ENCODE peak calls at places on chromosomes 1 and 21, in nine cellular contexts. Q is A549, T is heart right ventricle, N is left ventricle myocardium inferior, U is OCI-LY7, D is brain microvascular endothelial cell, I is AG10803, Y is hepatocyte, K is Peyer's patch. E is an unnamed sample.

GRCh38 chr1:24898152-24898908 is 31.7 kb downstream of the RUNX3 start:
- DNase-seq in T (peak), N (no peak), I (peak), Q (peak), Y (peak), U (peak), K (peak), D (peak), E (peak)

GRCh38 chr1:183956559-183957188 is 80.9 kb downstream of the COLGALT2 start:
- DNase-seq in T (no peak), K (peak), Q (no peak), U (peak), N (no peak), D (peak), Y (no peak), I (peak), E (peak)

GRCh38 chr1:30040081-30041019 is 683.0 kb downstream of the MATN1 start:
- DNase-seq in D (no peak), Q (no peak), N (no peak), Y (no peak), U (no peak), T (no peak), I (no peak), K (no peak), E (no peak)

GRCh38 chr1:208600456-208600855 is 356.3 kb upstream of the PLXNA2 start:
- DNase-seq in I (no peak), K (no peak), U (no peak), D (no peak), T (no peak), Y (no peak), Q (no peak), N (no peak), E (no peak)

GRCh38 chr21:44847261-44848056 is 26.0 kb downstream of the PTTG1IP start:
- DNase-seq in I (no peak), N (no peak), T (no peak), U (no peak), Y (no peak), Q (no peak), D (no peak), K (no peak), E (no peak)

GRCh38 chr1:181485276-181486097 is 2.2 kb downstream of the CACNA1E start:
- DNase-seq in D (no peak), Q (no peak), K (no peak), T (peak), N (no peak), Y (peak), I (no peak), U (no peak), E (no peak)

GRCh38 chr1:204723131-204723787 is 37.7 kb upstream of the LRRN2 start:
- DNase-seq in U (no peak), Q (no peak), N (no peak), T (no peak), D (no peak), I (no peak), K (no peak), Y (no peak), E (no peak)

GRCh38 chr1:222711319-222712252 is 705 bp downstream of the AIDA start:
- DNase-seq in K (peak), N (peak), T (peak), U (peak), Q (peak), Y (peak), I (peak), D (peak), E (peak)

GRCh38 chr1:247561711-247562110 is 12.8 kb downstream of the GCSAML start:
- DNase-seq in N (no peak), Q (no peak), D (no peak), T (no peak), Y (no peak), U (no peak), I (no peak), K (no peak), E (no peak)

GRCh38 chr1:95497566-95497965 is 263.6 kb downstream of the RWDD3 start:
- DNase-seq in T (no peak), I (no peak), Q (no peak), K (no peak), Y (no peak), U (no peak), D (no peak), N (no peak), E (no peak)

GRCh38 chr1:223161321-223161720 is 18.3 kb upstream of the TLR5 start:
- DNase-seq in T (no peak), I (no peak), K (no peak), N (no peak), U (no peak), D (no peak), Y (no peak), Q (peak), E (no peak)

GRCh38 chr1:208192989-208193388 is 51.2 kb downstream of the PLXNA2 start:
- DNase-seq in D (no peak), T (no peak), I (peak), K (no peak), Y (no peak), Q (no peak), U (no peak), N (no peak), E (peak)

GRCh38 chr1:145997156-145998023 is 1.0 kb upstream of the TXNIP start:
- DNase-seq in U (peak), K (peak), D (no peak), Y (no peak), T (peak), N (peak), I (no peak), Q (no peak), E (no peak)

GRCh38 chr1:115911298-115911697 is 65.0 kb upstream of the SLC22A15 start:
- DNase-seq in U (no peak), T (no peak), K (no peak), Q (no peak), Y (peak), N (no peak), I (no peak), D (no peak), E (no peak)

GRCh38 chr21:41847066-41847804 is 31.9 kb downstream of the PRDM15 start:
- DNase-seq in T (no peak), I (peak), Q (no peak), K (no peak), D (peak), Y (no peak), U (no peak), N (no peak), E (peak)
- TF ChIP-seq CTCF in T (no peak), I (peak), Q (no peak), K (no peak), D (peak), Y (no peak), U (no peak), N (no peak), E (peak)

GRCh38 chr1:2417083-2417832 is 4.9 kb upstream of the PEX10 start:
- DNase-seq in D (no peak), I (no peak), N (no peak), Q (no peak), Y (no peak), U (no peak), K (no peak), T (peak), E (no peak)

GRCh38 chr1:2416403-2416802 is 4.0 kb upstream of the PEX10 start:
- DNase-seq in D (no peak), I (no peak), Y (no peak), Q (no peak), K (peak), U (peak), N (no peak), T (peak), E (no peak)

GRCh38 chr1:2414297-2414958 is 2.1 kb upstream of the PEX10 start:
- DNase-seq in D (peak), I (peak), T (peak), Y (peak), K (peak), U (peak), Q (peak), N (peak), E (peak)

GRCh38 chr1:2415337-2415736 is 3.0 kb upstream of the PEX10 start:
- DNase-seq in T (peak), U (no peak), K (no peak), N (no peak), D (no peak), Q (no peak), I (no peak), Y (no peak), E (no peak)

DNA sequence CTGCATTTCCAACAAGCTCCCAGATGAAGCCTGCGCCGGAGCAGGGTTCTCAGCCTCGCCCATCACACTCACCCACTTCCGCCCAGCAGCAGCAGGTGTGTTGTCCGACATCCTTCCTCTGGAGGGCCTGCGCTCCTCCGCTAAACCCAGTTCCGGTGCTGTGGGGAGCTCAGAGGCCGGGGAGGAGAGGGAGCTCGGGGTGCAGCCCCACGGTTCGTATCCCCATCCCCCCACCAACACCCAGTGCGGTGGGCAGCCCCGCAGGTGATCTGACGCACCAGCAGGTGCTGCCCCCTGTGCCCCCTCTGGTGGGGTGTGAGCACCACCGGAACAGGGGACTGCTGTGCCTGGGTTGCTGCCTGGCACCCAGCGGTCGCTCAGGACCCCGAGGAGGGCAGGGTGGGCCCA is 3.4 kb upstream of the PEX10 start:
- DNase-seq in Y (no peak), D (no peak), T (peak), N (no peak), K (peak), Q (no peak), I (no peak), U (peak), E (no peak)
- H3K4me3 ChIP-seq in Y (no peak), D (no peak), T (no peak), N (no peak), K (peak), Q (no peak), I (no peak), U (peak), E (no peak)

GRCh38 chr1:214123061-214123784 is 135.4 kb downstream of the PROX1 start:
- DNase-seq in U (peak), N (no peak), D (peak), Q (peak), I (peak), Y (peak), K (no peak), T (no peak), E (peak)
- TF ChIP-seq CTCF in U (peak), N (peak), D (peak), Q (peak), I (peak), Y (peak), K (peak), T (peak), E (peak)

GRCh38 chr1:233614743-233615521 is 1.0 kb downstream of the KCNK1 start:
- DNase-seq in I (no peak), T (no peak), D (no peak), Q (no peak), U (no peak), N (no peak), K (no peak), Y (peak), E (no peak)

GRCh38 chr1:233615571-233615970 is 1.7 kb downstream of the KCNK1 start:
- DNase-seq in T (no peak), K (no peak), U (no peak), D (no peak), I (no peak), Y (no peak), Q (no peak), N (no peak), E (no peak)

GRCh38 chr1:233614173-233614742 is 352 bp downstream of the KCNK1 start:
- DNase-seq in U (no peak), I (peak), T (peak), Q (peak), N (peak), Y (peak), K (no peak), D (no peak), E (peak)

GRCh38 chr1:233610628-233611027 is 3.3 kb upstream of the KCNK1 start:
- DNase-seq in T (no peak), I (no peak), K (no peak), U (no peak), D (no peak), N (no peak), Q (no peak), Y (no peak), E (no peak)

GRCh38 chr1:233613252-233614172 is at the start of gene KCNK1:
- DNase-seq in U (no peak), N (peak), I (peak), Y (peak), K (no peak), T (peak), D (peak), Q (peak), E (peak)
- H3K4me3 ChIP-seq in U (no peak), N (peak), I (peak), Y (peak), K (peak), T (peak), D (peak), Q (peak), E (peak)

GRCh38 chr1:63829349-63830327 is 55.8 kb downstream of the ROR1 start:
- DNase-seq in Q (no peak), D (no peak), N (no peak), U (no peak), I (peak), Y (no peak), K (no peak), T (no peak), E (peak)
- TF ChIP-seq CTCF in Q (no peak), D (no peak), N (no peak), U (no peak), I (no peak), Y (no peak), K (no peak), T (no peak), E (no peak)

DNA sequence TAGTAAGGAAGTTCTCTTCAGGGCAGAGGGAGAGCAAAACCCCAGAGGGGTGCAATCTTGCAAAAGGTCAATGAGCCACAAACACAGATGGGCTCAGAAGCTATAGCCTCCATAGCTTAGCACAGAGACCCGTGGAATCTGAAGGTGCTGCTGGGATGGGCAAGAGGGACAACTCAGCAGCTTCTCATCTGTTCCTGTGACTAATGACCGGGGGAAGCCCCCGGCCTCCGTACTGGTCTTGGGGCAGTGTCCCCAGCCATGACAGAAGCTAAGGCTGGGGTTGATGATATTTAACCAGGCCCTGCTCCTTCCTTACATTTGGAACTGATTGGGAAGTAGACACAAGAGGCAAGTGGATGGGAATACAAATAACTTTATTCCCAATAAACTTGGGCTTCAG is 19.1 kb downstream of the EXOC8 start:
- DNase-seq in K (no peak), Y (no peak), I (no peak), N (no peak), D (no peak), T (no peak), Q (no peak), U (no peak), E (no peak)
- H3K4me3 ChIP-seq in K (no peak), Y (no peak), I (no peak), N (no peak), D (no peak), T (no peak), Q (no peak), U (no peak), E (no peak)

GRCh38 chr1:156945881-156946661 is 25.6 kb downstream of the LRRC71 start:
- DNase-seq in Y (no peak), N (no peak), Q (no peak), U (no peak), D (no peak), T (no peak), I (no peak), K (no peak), E (no peak)

GRCh38 chr1:156947127-156947526 is 26.7 kb downstream of the LRRC71 start:
- DNase-seq in Q (no peak), Y (no peak), N (no peak), I (no peak), U (no peak), D (no peak), K (no peak), T (no peak), E (no peak)

GRCh38 chr1:156949127-156949526 is 28.7 kb downstream of the LRRC71 start:
- DNase-seq in U (no peak), T (no peak), D (no peak), Y (no peak), K (no peak), N (no peak), I (no peak), Q (no peak), E (peak)

GRCh38 chr1:156947818-156948525 is 27.5 kb downstream of the LRRC71 start:
- DNase-seq in N (no peak), Q (no peak), T (no peak), Y (no peak), U (no peak), D (no peak), K (no peak), I (no peak), E (no peak)

GRCh38 chr1:156948708-156949107 is 28.3 kb downstream of the LRRC71 start:
- DNase-seq in Y (no peak), D (no peak), I (no peak), U (no peak), N (no peak), Q (no peak), K (no peak), T (no peak), E (no peak)
- TF ChIP-seq CTCF in Y (no peak), D (peak), I (no peak), U (peak), N (no peak), Q (peak), K (no peak), T (no peak), E (peak)

GRCh38 chr1:117209094-117209493 is 1.6 kb downstream of the VTCN1 start:
- DNase-seq in T (no peak), Y (no peak), K (no peak), I (no peak), Q (no peak), N (no peak), U (no peak), D (no peak), E (no peak)
- H3K4me3 ChIP-seq in T (no peak), Y (no peak), K (no peak), I (no peak), Q (no peak), N (no peak), U (no peak), D (no peak), E (no peak)

DNA sequence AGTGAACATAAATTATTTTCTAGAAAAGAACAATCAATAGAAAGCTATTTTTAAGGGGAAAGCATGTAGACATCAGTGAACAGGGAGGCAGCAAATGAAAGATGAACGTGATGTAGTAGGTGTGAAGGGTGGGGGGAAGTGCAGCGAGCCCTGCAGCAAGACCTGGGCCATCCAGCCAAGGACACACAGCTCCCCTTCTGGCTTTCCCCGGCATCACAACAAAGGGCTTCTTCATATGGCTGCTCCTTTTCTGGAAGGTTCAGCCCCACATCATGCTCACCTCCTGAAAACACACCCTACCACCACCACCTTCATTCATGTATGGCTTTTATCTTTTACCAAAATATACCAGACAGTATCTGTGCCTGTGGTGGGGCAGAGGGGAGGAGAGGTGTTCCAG is 109.1 kb upstream of the ETS2 start:
- DNase-seq in Y (no peak), K (no peak), N (no peak), T (no peak), Q (no peak), D (no peak), U (no peak), I (no peak), E (no peak)
- TF ChIP-seq CTCF in Y (no peak), K (no peak), N (no peak), T (no peak), Q (no peak), D (peak), U (no peak), I (no peak), E (no peak)

DNA sequence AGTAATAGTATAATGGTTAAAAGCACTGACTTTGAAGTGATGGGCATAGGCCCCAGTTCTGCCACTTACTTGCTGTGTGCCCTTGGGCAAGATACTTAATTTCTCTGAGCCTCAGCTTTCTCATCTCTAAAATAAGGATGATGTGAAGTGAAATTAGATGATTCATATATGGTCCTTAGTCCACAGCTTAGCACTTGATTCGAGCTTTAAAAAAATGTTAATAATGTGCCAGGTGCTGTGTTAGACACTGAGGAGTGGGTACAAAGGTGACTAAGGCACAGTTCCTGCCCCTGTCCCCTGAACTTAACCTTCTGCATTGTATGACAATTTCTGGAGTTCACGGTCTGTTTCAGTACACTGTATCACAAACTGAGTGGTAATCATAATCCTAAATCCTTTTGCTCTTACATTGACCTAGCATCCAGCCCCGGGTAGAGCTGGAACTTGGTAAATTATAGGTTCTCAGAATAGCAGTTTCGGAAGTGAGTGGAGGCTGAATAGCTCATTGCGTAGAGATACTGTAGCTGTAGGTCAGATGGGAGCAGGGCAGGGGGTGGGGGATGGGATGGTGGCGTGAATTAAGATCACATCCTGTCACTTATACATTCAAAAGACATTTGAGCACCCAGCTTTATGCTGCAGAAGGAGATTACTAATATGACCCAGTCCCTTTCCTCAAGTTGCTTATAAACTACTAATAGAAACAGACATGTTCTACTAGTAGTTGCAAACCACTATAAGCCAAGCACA is 1.5 kb downstream of the ZNF691 start:
- DNase-seq in T (no peak), I (no peak), Q (no peak), Y (no peak), K (no peak), D (no peak), U (peak), N (no peak), E (no peak)
- H3K4me3 ChIP-seq in T (peak), I (peak), Q (peak), Y (no peak), K (no peak), D (no peak), U (peak), N (peak), E (no peak)